ENCODE peak calls at places on chromosomes 12 and 14, in four cellular contexts. B is fibroblast of lung, G is upper lobe of right lung, I is PC-3. M is an unnamed sample.

GRCh38 chr14:85336817-85337216 is 193.1 kb upstream of the FLRT2 start:
- DNase-seq in B (peak), G (no peak), I (peak), M (no peak)

GRCh38 chr12:42935756-42936155 is 346.2 kb upstream of the PRICKLE1 start:
- DNase-seq in B (peak), G (no peak), I (peak), M (peak)

GRCh38 chr12:65643171-65643570 is 181.1 kb upstream of the HMGA2 start:
- DNase-seq in B (no peak), G (no peak), I (peak), M (no peak)

GRCh38 chr12:54338682-54339296 is 13.9 kb downstream of the COPZ1 start:
- DNase-seq in B (peak), G (no peak), I (no peak), M (no peak)

GRCh38 chr14:28113311-28113710 is 653.3 kb upstream of the FOXG1 start:
- DNase-seq in B (no peak), G (no peak), I (no peak), M (no peak)

GRCh38 chr14:65259000-65259399 is 153.5 kb upstream of the FUT8 start:
- DNase-seq in B (no peak), G (no peak), I (no peak), M (no peak)

GRCh38 chr14:63632932-63633514 is 8.6 kb downstream of the WDR89 start:
- DNase-seq in B (peak), G (no peak), I (peak), M (peak)

GRCh38 chr12:52254965-52255751 is 19.3 kb upstream of the KRT86 start:
- DNase-seq in B (no peak), G (peak), I (peak), M (no peak)

GRCh38 chr14:100529561-100530031 is 57.6 kb downstream of the BEGAIN start:
- DNase-seq in B (no peak), G (peak), I (no peak), M (no peak)

GRCh38 chr12:82923935-82924334 is 237.2 kb downstream of the TMTC2 start:
- DNase-seq in B (no peak), G (no peak), I (no peak), M (no peak)

GRCh38 chr14:88562831-88563686 is at the start of gene ZC3H14:
- DNase-seq in B (peak), G (peak), I (peak), M (peak)

GRCh38 chr12:12521923-12522322 is 40.7 kb downstream of the DUSP16 start:
- DNase-seq in B (no peak), G (no peak), I (no peak), M (no peak)

GRCh38 chr14:32473476-32473875 is 144.4 kb downstream of the AKAP6 start:
- DNase-seq in B (peak), G (no peak), I (peak), M (peak)

GRCh38 chr14:63493246-63493645 is 49.9 kb downstream of the PPP2R5E start:
- DNase-seq in B (peak), G (no peak), I (peak), M (no peak)

GRCh38 chr14:101781240-101782061 is 19.9 kb downstream of the PPP2R5C start:
- DNase-seq in B (peak), G (peak), I (no peak), M (no peak)

GRCh38 chr12:52119398-52120254 is 40.1 kb downstream of the SMIM41 start:
- DNase-seq in B (peak), G (no peak), I (peak), M (peak)

GRCh38 chr14:104281768-104282301 is 143.4 kb downstream of the KIF26A start:
- DNase-seq in B (no peak), G (peak), I (no peak), M (no peak)

GRCh38 chr14:101556566-101557320 is 4.6 kb upstream of the DIO3 start:
- DNase-seq in B (no peak), G (no peak), I (no peak), M (no peak)

GRCh38 chr14:55297611-55298323 is 26.5 kb downstream of the FBXO34 start:
- DNase-seq in B (no peak), G (no peak), I (peak), M (peak)

GRCh38 chr12:53378222-53378621 is 1.8 kb upstream of the SP1 start:
- DNase-seq in B (no peak), G (no peak), I (no peak), M (no peak)

GRCh38 chr14:24377660-24378059 is 9.7 kb downstream of the NFATC4 start:
- DNase-seq in B (no peak), G (no peak), I (no peak), M (no peak)

GRCh38 chr12:4153343-4153892 is 120.1 kb upstream of the CCND2 start:
- DNase-seq in B (no peak), G (no peak), I (no peak), M (no peak)

GRCh38 chr12:123111498-123112165 is 39.3 kb downstream of the PITPNM2 start:
- DNase-seq in B (peak), G (no peak), I (no peak), M (no peak)

GRCh38 chr12:57224973-57225679 is 4.4 kb upstream of the SHMT2 start:
- DNase-seq in B (no peak), G (peak), I (no peak), M (no peak)

GRCh38 chr14:31360919-31361662 is 59.3 kb downstream of the HEATR5A start:
- DNase-seq in B (peak), G (no peak), I (peak), M (peak)

GRCh38 chr12:59723520-59723919 is 127.7 kb downstream of the SLC16A7 start:
- DNase-seq in B (no peak), G (no peak), I (no peak), M (no peak)

GRCh38 chr14:34059037-34059924 is 108.4 kb upstream of the EGLN3 start:
- DNase-seq in B (no peak), G (no peak), I (no peak), M (no peak)

GRCh38 chr14:70382556-70382955 is 23.1 kb upstream of the COX16 start:
- DNase-seq in B (no peak), G (no peak), I (no peak), M (no peak)

GRCh38 chr14:99875421-99875820 is 82.2 kb downstream of the EML1 start:
- DNase-seq in B (no peak), G (no peak), I (no peak), M (no peak)

GRCh38 chr12:68749861-68750260 is 3.9 kb downstream of the SLC35E3 start:
- DNase-seq in B (no peak), G (no peak), I (no peak), M (no peak)

GRCh38 chr14:94671870-94672444 is 59.8 kb downstream of the SERPINA3 start:
- DNase-seq in B (no peak), G (peak), I (peak), M (no peak)

GRCh38 chr14:23573384-23573783 is 5.2 kb downstream of the JPH4 start:
- DNase-seq in B (no peak), G (no peak), I (no peak), M (no peak)

GRCh38 chr12:119363490-119363889 is 29.0 kb downstream of the CCDC60 start:
- DNase-seq in B (no peak), G (no peak), I (no peak), M (no peak)
- H3K27ac ChIP-seq in B (no peak), G (no peak), I (no peak), M (no peak)

GRCh38 chr14:51094901-51095853 is at the start of gene TRIM9:
- DNase-seq in B (peak), G (peak), I (peak), M (peak)

GRCh38 chr14:51095854-51096823 is 1.2 kb upstream of the TRIM9 start:
- DNase-seq in B (peak), G (no peak), I (no peak), M (no peak)

GRCh38 chr14:51094282-51094821 is 553 bp downstream of the TRIM9 start:
- DNase-seq in B (peak), G (peak), I (no peak), M (no peak)

GRCh38 chr14:51092965-51093364 is 1.9 kb downstream of the TRIM9 start:
- DNase-seq in B (no peak), G (no peak), I (no peak), M (no peak)

DNA sequence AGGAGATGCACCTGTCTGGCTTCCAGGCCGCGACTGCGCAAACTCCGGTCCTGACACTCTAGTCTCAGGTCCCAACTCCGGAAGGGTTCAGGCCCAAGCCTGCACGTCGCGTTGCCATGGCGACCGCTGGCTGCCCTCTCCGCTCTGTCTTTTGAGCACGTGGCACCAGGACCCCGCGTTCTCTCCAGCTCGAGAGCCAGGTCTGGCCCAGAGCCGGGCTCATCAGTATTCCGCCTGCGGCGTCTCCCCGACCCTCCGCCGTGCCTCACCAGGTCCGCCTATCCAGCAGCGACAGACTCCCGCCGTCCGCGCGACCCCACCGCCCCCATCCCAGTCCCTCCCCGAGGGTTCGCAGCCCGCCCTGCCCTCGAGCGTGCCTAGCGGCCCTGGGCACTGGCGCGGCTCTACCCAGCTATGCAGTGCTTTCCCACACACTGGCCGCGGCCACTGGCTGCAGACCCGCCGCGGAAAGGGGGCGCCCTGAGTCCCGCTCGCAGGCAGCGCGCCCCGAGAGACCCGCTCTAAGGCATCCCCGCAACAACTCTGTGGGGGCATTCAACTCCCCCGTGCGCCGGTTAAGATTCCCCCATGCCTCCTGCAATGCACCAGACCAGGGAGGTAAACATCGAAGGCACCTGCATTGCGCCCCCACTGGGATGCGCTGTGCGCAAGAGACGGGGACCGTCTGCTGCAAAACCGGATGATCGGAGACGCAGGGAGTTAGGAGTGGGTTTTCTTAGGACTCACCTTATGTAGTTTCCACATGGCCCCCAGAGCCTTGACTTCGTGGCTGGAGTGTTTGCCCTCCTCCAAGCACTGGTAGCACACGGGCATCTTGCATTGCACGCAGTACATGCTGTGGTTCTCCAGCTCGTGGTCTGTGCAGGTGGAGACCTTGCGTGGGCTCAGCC is 1.3 kb downstream of the TRIM9 start:
- DNase-seq in B (peak), G (no peak), I (no peak), M (no peak)
- TF ChIP-seq CTCF in B (no peak), G (no peak), I (no peak), M (peak)

GRCh38 chr14:87034680-87035079 is 958.3 kb downstream of the GALC start:
- DNase-seq in B (no peak), G (no peak), I (no peak), M (no peak)
- H3K27ac ChIP-seq in B (no peak), G (no peak), I (no peak), M (no peak)

DNA sequence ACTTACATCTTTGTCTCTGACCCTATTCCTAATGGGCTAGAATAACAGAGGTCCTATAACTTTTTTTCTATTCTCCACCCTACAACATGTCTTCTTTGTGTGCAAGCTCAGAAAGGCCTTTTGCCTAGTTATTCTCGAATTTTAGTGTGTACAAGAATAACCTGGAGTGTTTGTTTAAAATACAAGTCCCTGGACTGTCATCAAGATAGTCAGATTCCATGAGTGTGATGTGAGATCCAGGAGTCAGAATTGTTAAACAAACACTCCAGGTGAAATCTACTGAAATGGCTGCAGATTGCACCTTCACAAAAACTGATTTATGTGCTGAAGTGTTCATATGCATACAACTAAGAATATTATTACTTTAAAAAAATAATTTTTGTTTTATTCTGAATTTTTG is 114.4 kb upstream of the DIO2 start:
- DNase-seq in B (no peak), G (no peak), I (no peak), M (no peak)
- TF ChIP-seq CTCF in B (no peak), G (no peak), I (no peak), M (no peak)

DNA sequence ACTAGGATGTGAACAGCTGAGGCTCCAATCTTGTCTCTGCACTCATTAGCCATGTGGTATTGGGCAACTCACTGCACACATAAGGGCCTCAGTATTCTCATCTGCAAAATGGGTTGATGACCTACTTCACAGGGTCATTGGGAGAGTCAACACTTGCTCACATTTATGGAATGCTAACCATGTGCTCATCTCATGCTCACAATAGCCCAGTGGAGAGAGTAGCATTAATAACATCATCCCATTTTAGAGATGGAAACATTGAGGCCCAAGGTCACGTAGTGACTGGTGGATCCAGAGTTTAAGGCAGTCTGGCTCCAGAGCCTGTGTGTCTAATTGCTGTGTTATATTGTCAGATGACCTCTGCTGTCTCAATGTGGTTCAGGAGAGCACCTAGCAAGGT is 270.2 kb upstream of the SRRM4 start:
- DNase-seq in B (no peak), G (no peak), I (no peak), M (no peak)
- H3K27ac ChIP-seq in B (no peak), G (no peak), I (no peak), M (no peak)

GRCh38 chr12:9066755-9067433 is 48.8 kb downstream of the A2M start:
- DNase-seq in B (no peak), G (no peak), I (no peak), M (peak)

GRCh38 chr12:9064815-9065606 is 50.7 kb downstream of the A2M start:
- DNase-seq in B (peak), G (peak), I (peak), M (peak)

GRCh38 chr12:9066183-9066623 is 49.5 kb downstream of the A2M start:
- DNase-seq in B (no peak), G (no peak), I (no peak), M (no peak)

GRCh38 chr12:9065607-9065856 is 50.2 kb downstream of the A2M start:
- DNase-seq in B (no peak), G (no peak), I (no peak), M (no peak)

GRCh38 chr12:9064201-9064814 is 51.4 kb downstream of the A2M start:
- DNase-seq in B (peak), G (peak), I (peak), M (peak)
- TF ChIP-seq CTCF in B (no peak), G (peak), I (peak), M (peak)

GRCh38 chr12:127245009-127245408 is 1022.0 kb upstream of the TMEM132C start:
- DNase-seq in B (peak), G (no peak), I (peak), M (no peak)

GRCh38 chr12:127241056-127241830 is 1025.7 kb upstream of the TMEM132C start:
- DNase-seq in B (peak), G (no peak), I (peak), M (peak)

GRCh38 chr12:127247937-127248336 is 1019.0 kb upstream of the TMEM132C start:
- DNase-seq in B (no peak), G (no peak), I (no peak), M (no peak)

GRCh38 chr12:127240249-127240929 is 1026.6 kb upstream of the TMEM132C start:
- DNase-seq in B (no peak), G (no peak), I (no peak), M (no peak)

DNA sequence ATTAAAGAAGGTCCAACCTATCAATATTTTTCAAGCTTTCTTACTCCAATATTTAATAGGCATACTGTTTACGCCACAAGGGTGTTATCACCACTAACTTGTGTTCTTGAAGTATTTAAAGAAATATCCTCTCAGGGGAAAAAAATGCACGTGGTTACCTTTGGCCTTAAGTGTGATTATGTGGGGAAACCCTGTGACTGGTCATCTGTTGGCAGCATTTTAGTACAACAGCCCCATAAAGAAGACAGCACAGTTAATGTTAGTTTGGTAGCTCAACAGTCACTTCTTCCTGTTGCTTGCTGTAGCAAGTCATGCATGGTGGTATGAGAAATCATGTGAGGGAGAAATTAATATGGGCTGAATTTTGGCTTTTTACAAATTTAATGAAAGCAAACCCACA is 1021.5 kb upstream of the TMEM132C start:
- DNase-seq in B (peak), G (no peak), I (peak), M (no peak)
- H3K27ac ChIP-seq in B (no peak), G (no peak), I (peak), M (no peak)

DNA sequence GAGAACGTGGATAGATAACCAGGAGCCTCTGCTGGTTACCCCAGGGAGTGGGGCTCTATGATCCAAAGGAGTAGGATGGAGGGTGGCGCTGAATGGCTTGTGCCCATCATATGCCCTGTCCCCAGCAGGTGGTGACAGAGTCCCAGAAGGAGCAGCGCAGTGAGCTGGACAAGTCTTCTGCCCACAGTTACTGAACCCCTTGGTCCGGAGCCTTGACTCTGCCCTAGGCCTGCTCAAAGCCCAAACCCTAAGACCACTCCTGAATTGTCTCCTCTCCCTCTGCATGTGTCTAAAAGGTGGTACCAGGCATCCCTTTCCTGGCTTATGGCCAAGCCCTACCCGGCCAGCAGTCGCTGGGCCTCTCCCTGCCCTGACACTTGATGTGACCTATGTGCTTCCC is 3.2 kb downstream of the PRPH start:
- DNase-seq in B (no peak), G (no peak), I (peak), M (no peak)
- TF ChIP-seq CTCF in B (no peak), G (no peak), I (peak), M (no peak)

GRCh38 chr12:15709524-15709923 is 79.7 kb downstream of the EPS8 start:
- DNase-seq in B (no peak), G (no peak), I (no peak), M (no peak)

GRCh38 chr12:15707516-15708199 is 81.5 kb downstream of the EPS8 start:
- DNase-seq in B (peak), G (no peak), I (no peak), M (no peak)

GRCh38 chr12:15710860-15711510 is 78.2 kb downstream of the EPS8 start:
- DNase-seq in B (no peak), G (no peak), I (no peak), M (no peak)

GRCh38 chr12:15706010-15706676 is 83.0 kb downstream of the EPS8 start:
- DNase-seq in B (no peak), G (no peak), I (no peak), M (peak)

GRCh38 chr12:15708396-15709070 is 80.7 kb downstream of the EPS8 start:
- DNase-seq in B (no peak), G (no peak), I (no peak), M (no peak)
- H3K27ac ChIP-seq in B (no peak), G (no peak), I (no peak), M (no peak)

GRCh38 chr12:121441555-121441954 is 41.6 kb downstream of the RNF34 start:
- DNase-seq in B (no peak), G (no peak), I (peak), M (no peak)
- TF ChIP-seq CTCF in B (no peak), G (peak), I (peak), M (no peak)